ENCODE peak calls at places on chromosomes 12 and 14, in four cellular contexts. J, A, Q and K are unnamed samples.

GRCh38 chr12:53252349-53252916 is 15.7 kb upstream of the ESPL1 start:
- DNase-seq in J (peak), A (no peak), Q (no peak), K (no peak)

GRCh38 chr12:75086086-75087038 is 123.3 kb downstream of the KCNC2 start:
- DNase-seq in J (no peak), A (no peak), Q (no peak), K (no peak)

GRCh38 chr12:96263449-96263902 is 69.3 kb downstream of the ELK3 start:
- DNase-seq in J (no peak), A (peak), Q (no peak), K (no peak)

GRCh38 chr14:92655372-92655771 is 93.1 kb downstream of the LGMN start:
- DNase-seq in J (no peak), A (no peak), Q (no peak), K (no peak)

GRCh38 chr12:52657305-52657902 is 5.4 kb upstream of the KRT2 start:
- DNase-seq in J (no peak), A (no peak), Q (no peak), K (no peak)

GRCh38 chr14:52553671-52554575 is 1.3 kb downstream of the GPR137C start:
- DNase-seq in J (no peak), A (peak), Q (peak), K (peak)

GRCh38 chr14:22485178-22485577 is 103.8 kb downstream of the DAD1 start:
- DNase-seq in J (no peak), A (no peak), Q (no peak), K (no peak)

GRCh38 chr12:49842519-49843352 is at the start of gene BCDIN3D:
- DNase-seq in J (peak), A (peak), Q (peak), K (peak)

GRCh38 chr14:49961270-49962222 is 68.7 kb downstream of the ARF6 start:
- DNase-seq in J (no peak), A (no peak), Q (no peak), K (no peak)

GRCh38 chr14:24911324-24912095 is 138.4 kb downstream of the STXBP6 start:
- DNase-seq in J (no peak), A (no peak), Q (peak), K (no peak)

GRCh38 chr14:73209943-73210342 is 27.4 kb upstream of the PAPLN start:
- DNase-seq in J (no peak), A (no peak), Q (no peak), K (no peak)
- TF ChIP-seq MYC in J (no peak), A (no peak), Q (no peak), K (no peak)

DNA sequence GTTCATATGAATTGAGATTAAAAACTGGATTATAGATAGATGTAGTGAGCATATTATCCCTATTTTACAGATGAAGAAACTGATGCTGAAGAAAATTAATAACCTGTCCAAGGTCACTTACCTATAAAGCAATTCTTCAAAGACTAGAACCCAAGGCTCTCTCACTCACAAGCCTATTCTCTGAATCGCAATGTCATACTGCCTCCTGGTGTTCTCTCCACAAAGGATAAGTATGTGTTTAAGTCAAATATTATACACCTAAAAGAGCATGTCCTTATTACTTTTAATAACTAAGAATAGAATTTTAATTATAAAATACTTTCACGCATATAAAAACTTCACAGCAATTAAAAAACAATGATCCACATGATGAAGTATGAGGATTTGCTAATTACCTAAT is 721.3 kb upstream of the USP15 start:
- DNase-seq in J (no peak), A (no peak), Q (no peak), K (peak)
- TF ChIP-seq CTCF in J (no peak), A (no peak), Q (peak), K (no peak)

GRCh38 chr12:124745891-124746570 is 117.6 kb downstream of the SCARB1 start:
- DNase-seq in J (peak), A (peak), Q (no peak), K (peak)
- TF ChIP-seq MYC in J (no peak), A (no peak), Q (no peak), K (no peak)

GRCh38 chr12:51374856-51375255 is 16.4 kb downstream of the GALNT6 start:
- DNase-seq in J (no peak), A (no peak), Q (no peak), K (no peak)

GRCh38 chr12:51378749-51379148 is 12.5 kb downstream of the GALNT6 start:
- DNase-seq in J (no peak), A (no peak), Q (no peak), K (no peak)

GRCh38 chr12:51374346-51374745 is 16.9 kb downstream of the GALNT6 start:
- DNase-seq in J (no peak), A (no peak), Q (no peak), K (no peak)

GRCh38 chr12:51379571-51379970 is 11.6 kb downstream of the GALNT6 start:
- DNase-seq in J (no peak), A (no peak), Q (no peak), K (no peak)

GRCh38 chr12:51377099-51377984 is 13.9 kb downstream of the GALNT6 start:
- DNase-seq in J (no peak), A (no peak), Q (no peak), K (no peak)
- TF ChIP-seq CTCF in J (no peak), A (peak), Q (no peak), K (peak)